ENCODE peak calls at places on chromosomes 2 and 18, in ten cellular contexts. One of them, this sample, is unnamed.

GRCh38 chr2:21650566-21650965 is 526.8 kb downstream of the TDRD15 start:
- DNase-seq in activated CD8-positive, alpha-beta memory T cell treated with anti-CD3 and anti-CD28 coated beads, Interleukin-2, amount 50 U/mL, for 48 hours: no peak
- DNase-seq in stimulated activated CD4-positive, alpha-beta T cell treated with anti-CD3 and anti-CD28 coated beads, Interleukin-15, amount 100 ng/mL, for 24 hours: no peak
- DNase-seq in HFFc6: no peak
- DNase-seq in fibroblast of mammary gland: no peak
- DNase-seq in memory B cell: no peak
- DNase-seq in HTR-8/SVneo: peak; percentile 29
- DNase-seq in PC-9: no peak
- DNase-seq in breast epithelium: no peak
- DNase-seq in adrenal gland: no peak
- DNase-seq in this sample: no peak

GRCh38 chr18:28768791-28769768 is 592.1 kb upstream of the CDH2 start:
- DNase-seq in PC-9: no peak
- DNase-seq in HTR-8/SVneo: no peak
- DNase-seq in activated CD8-positive, alpha-beta memory T cell treated with anti-CD3 and anti-CD28 coated beads, Interleukin-2, amount 50 U/mL, for 48 hours: no peak
- DNase-seq in adrenal gland: no peak
- DNase-seq in fibroblast of mammary gland: peak; percentile 71
- DNase-seq in memory B cell: no peak
- DNase-seq in breast epithelium: no peak
- DNase-seq in HFFc6: no peak
- DNase-seq in stimulated activated CD4-positive, alpha-beta T cell treated with anti-CD3 and anti-CD28 coated beads, Interleukin-15, amount 100 ng/mL, for 24 hours: no peak
- DNase-seq in this sample: no peak

GRCh38 chr2:44578401-44579135 is 216.8 kb downstream of the CAMKMT start:
- DNase-seq in HTR-8/SVneo: peak; percentile 14
- DNase-seq in breast epithelium: no peak
- DNase-seq in adrenal gland: no peak
- DNase-seq in activated CD8-positive, alpha-beta memory T cell treated with anti-CD3 and anti-CD28 coated beads, Interleukin-2, amount 50 U/mL, for 48 hours: no peak
- DNase-seq in stimulated activated CD4-positive, alpha-beta T cell treated with anti-CD3 and anti-CD28 coated beads, Interleukin-15, amount 100 ng/mL, for 24 hours: no peak
- DNase-seq in HFFc6: peak; percentile 35
- DNase-seq in PC-9: no peak
- DNase-seq in fibroblast of mammary gland: peak; percentile 87
- DNase-seq in memory B cell: no peak
- DNase-seq in this sample: no peak

GRCh38 chr2:25341753-25342371 is at the start of gene DNMT3A:
- DNase-seq in adrenal gland: peak; percentile 79
- DNase-seq in activated CD8-positive, alpha-beta memory T cell treated with anti-CD3 and anti-CD28 coated beads, Interleukin-2, amount 50 U/mL, for 48 hours: peak; percentile 78
- DNase-seq in HFFc6: no peak
- DNase-seq in PC-9: peak; percentile 41
- DNase-seq in fibroblast of mammary gland: peak; percentile 49
- DNase-seq in memory B cell: no peak
- DNase-seq in HTR-8/SVneo: peak; percentile 51
- DNase-seq in stimulated activated CD4-positive, alpha-beta T cell treated with anti-CD3 and anti-CD28 coated beads, Interleukin-15, amount 100 ng/mL, for 24 hours: peak; percentile 77
- DNase-seq in breast epithelium: peak; percentile 41
- DNase-seq in this sample: peak; percentile 72

GRCh38 chr2:24830351-24830750 is 37.1 kb downstream of the CENPO start:
- DNase-seq in fibroblast of mammary gland: peak; percentile 56
- DNase-seq in breast epithelium: no peak
- DNase-seq in adrenal gland: no peak
- DNase-seq in memory B cell: no peak
- DNase-seq in activated CD8-positive, alpha-beta memory T cell treated with anti-CD3 and anti-CD28 coated beads, Interleukin-2, amount 50 U/mL, for 48 hours: no peak
- DNase-seq in PC-9: no peak
- DNase-seq in HTR-8/SVneo: no peak
- DNase-seq in HFFc6: peak; percentile 20
- DNase-seq in stimulated activated CD4-positive, alpha-beta T cell treated with anti-CD3 and anti-CD28 coated beads, Interleukin-15, amount 100 ng/mL, for 24 hours: no peak
- DNase-seq in this sample: no peak

GRCh38 chr2:192072261-192072660 is 122.5 kb downstream of the TMEFF2 start:
- DNase-seq in stimulated activated CD4-positive, alpha-beta T cell treated with anti-CD3 and anti-CD28 coated beads, Interleukin-15, amount 100 ng/mL, for 24 hours: no peak
- DNase-seq in breast epithelium: no peak
- DNase-seq in adrenal gland: no peak
- DNase-seq in HTR-8/SVneo: no peak
- DNase-seq in PC-9: no peak
- DNase-seq in HFFc6: no peak
- DNase-seq in activated CD8-positive, alpha-beta memory T cell treated with anti-CD3 and anti-CD28 coated beads, Interleukin-2, amount 50 U/mL, for 48 hours: no peak
- DNase-seq in fibroblast of mammary gland: no peak
- DNase-seq in memory B cell: no peak
- DNase-seq in this sample: no peak

GRCh38 chr2:102187191-102188150 is 648 bp downstream of the IL1RL2 start:
- DNase-seq in fibroblast of mammary gland: peak; percentile 65
- DNase-seq in PC-9: peak; percentile 29
- DNase-seq in memory B cell: no peak
- DNase-seq in activated CD8-positive, alpha-beta memory T cell treated with anti-CD3 and anti-CD28 coated beads, Interleukin-2, amount 50 U/mL, for 48 hours: peak; percentile 80
- DNase-seq in breast epithelium: no peak
- DNase-seq in stimulated activated CD4-positive, alpha-beta T cell treated with anti-CD3 and anti-CD28 coated beads, Interleukin-15, amount 100 ng/mL, for 24 hours: peak; percentile 74
- DNase-seq in HFFc6: no peak
- DNase-seq in HTR-8/SVneo: no peak
- DNase-seq in adrenal gland: peak; percentile 65
- DNase-seq in this sample: no peak

GRCh38 chr2:175259164-175259563 is 77.7 kb upstream of the ATP5MC3 start:
- DNase-seq in memory B cell: no peak
- DNase-seq in PC-9: no peak
- DNase-seq in adrenal gland: no peak
- DNase-seq in breast epithelium: no peak
- DNase-seq in fibroblast of mammary gland: no peak
- DNase-seq in activated CD8-positive, alpha-beta memory T cell treated with anti-CD3 and anti-CD28 coated beads, Interleukin-2, amount 50 U/mL, for 48 hours: no peak
- DNase-seq in stimulated activated CD4-positive, alpha-beta T cell treated with anti-CD3 and anti-CD28 coated beads, Interleukin-15, amount 100 ng/mL, for 24 hours: no peak
- DNase-seq in HTR-8/SVneo: no peak
- DNase-seq in HFFc6: no peak
- DNase-seq in this sample: no peak

GRCh38 chr2:196399736-196400691 is 228.6 kb upstream of the STK17B start:
- DNase-seq in stimulated activated CD4-positive, alpha-beta T cell treated with anti-CD3 and anti-CD28 coated beads, Interleukin-15, amount 100 ng/mL, for 24 hours: no peak
- DNase-seq in PC-9: peak; percentile 20
- DNase-seq in adrenal gland: peak; percentile 56
- DNase-seq in HTR-8/SVneo: peak; percentile 73
- DNase-seq in HFFc6: peak; percentile 85
- DNase-seq in activated CD8-positive, alpha-beta memory T cell treated with anti-CD3 and anti-CD28 coated beads, Interleukin-2, amount 50 U/mL, for 48 hours: no peak
- DNase-seq in memory B cell: no peak
- DNase-seq in fibroblast of mammary gland: peak; percentile 90
- DNase-seq in breast epithelium: no peak
- DNase-seq in this sample: no peak

GRCh38 chr2:220562375-220563140 is 935.1 kb downstream of the SLC4A3 start:
- DNase-seq in HTR-8/SVneo: no peak
- DNase-seq in adrenal gland: no peak
- DNase-seq in breast epithelium: no peak
- DNase-seq in HFFc6: no peak
- DNase-seq in memory B cell: no peak
- DNase-seq in PC-9: no peak
- DNase-seq in fibroblast of mammary gland: no peak
- DNase-seq in activated CD8-positive, alpha-beta memory T cell treated with anti-CD3 and anti-CD28 coated beads, Interleukin-2, amount 50 U/mL, for 48 hours: no peak
- DNase-seq in stimulated activated CD4-positive, alpha-beta T cell treated with anti-CD3 and anti-CD28 coated beads, Interleukin-15, amount 100 ng/mL, for 24 hours: no peak
- DNase-seq in this sample: no peak

GRCh38 chr2:10271946-10272345 is 30.8 kb upstream of the HPCAL1 start:
- DNase-seq in fibroblast of mammary gland: no peak
- DNase-seq in breast epithelium: no peak
- DNase-seq in HTR-8/SVneo: no peak
- DNase-seq in adrenal gland: peak; percentile 91
- DNase-seq in memory B cell: no peak
- DNase-seq in activated CD8-positive, alpha-beta memory T cell treated with anti-CD3 and anti-CD28 coated beads, Interleukin-2, amount 50 U/mL, for 48 hours: no peak
- DNase-seq in stimulated activated CD4-positive, alpha-beta T cell treated with anti-CD3 and anti-CD28 coated beads, Interleukin-15, amount 100 ng/mL, for 24 hours: no peak
- DNase-seq in HFFc6: no peak
- DNase-seq in PC-9: no peak
- DNase-seq in this sample: no peak

GRCh38 chr2:236240228-236240990 is 23.8 kb downstream of the ASB18 start:
- DNase-seq in PC-9: peak; percentile 91
- DNase-seq in activated CD8-positive, alpha-beta memory T cell treated with anti-CD3 and anti-CD28 coated beads, Interleukin-2, amount 50 U/mL, for 48 hours: no peak
- DNase-seq in stimulated activated CD4-positive, alpha-beta T cell treated with anti-CD3 and anti-CD28 coated beads, Interleukin-15, amount 100 ng/mL, for 24 hours: no peak
- DNase-seq in fibroblast of mammary gland: no peak
- DNase-seq in breast epithelium: peak; percentile 61
- DNase-seq in memory B cell: no peak
- DNase-seq in HFFc6: peak; percentile 16
- DNase-seq in HTR-8/SVneo: no peak
- DNase-seq in adrenal gland: no peak
- DNase-seq in this sample: no peak

GRCh38 chr2:228048838-228049490 is 132.5 kb downstream of the SPHKAP start:
- DNase-seq in memory B cell: no peak
- DNase-seq in stimulated activated CD4-positive, alpha-beta T cell treated with anti-CD3 and anti-CD28 coated beads, Interleukin-15, amount 100 ng/mL, for 24 hours: no peak
- DNase-seq in PC-9: peak; percentile 30
- DNase-seq in HTR-8/SVneo: peak; percentile 32
- DNase-seq in breast epithelium: no peak
- DNase-seq in HFFc6: peak; percentile 57
- DNase-seq in adrenal gland: peak; percentile 46
- DNase-seq in fibroblast of mammary gland: peak; percentile 67
- DNase-seq in activated CD8-positive, alpha-beta memory T cell treated with anti-CD3 and anti-CD28 coated beads, Interleukin-2, amount 50 U/mL, for 48 hours: no peak
- DNase-seq in this sample: peak; percentile 2

GRCh38 chr2:77507657-77508056 is 14.5 kb downstream of the LRRTM4 start:
- DNase-seq in HTR-8/SVneo: no peak
- DNase-seq in breast epithelium: no peak
- DNase-seq in adrenal gland: no peak
- DNase-seq in fibroblast of mammary gland: no peak
- DNase-seq in memory B cell: no peak
- DNase-seq in activated CD8-positive, alpha-beta memory T cell treated with anti-CD3 and anti-CD28 coated beads, Interleukin-2, amount 50 U/mL, for 48 hours: no peak
- DNase-seq in HFFc6: no peak
- DNase-seq in PC-9: no peak
- DNase-seq in stimulated activated CD4-positive, alpha-beta T cell treated with anti-CD3 and anti-CD28 coated beads, Interleukin-15, amount 100 ng/mL, for 24 hours: no peak
- DNase-seq in this sample: no peak

GRCh38 chr18:23397907-23398306 is 55.2 kb upstream of the RIOK3 start:
- DNase-seq in fibroblast of mammary gland: no peak
- DNase-seq in HFFc6: no peak
- DNase-seq in memory B cell: no peak
- DNase-seq in stimulated activated CD4-positive, alpha-beta T cell treated with anti-CD3 and anti-CD28 coated beads, Interleukin-15, amount 100 ng/mL, for 24 hours: no peak
- DNase-seq in adrenal gland: no peak
- DNase-seq in HTR-8/SVneo: no peak
- DNase-seq in PC-9: no peak
- DNase-seq in activated CD8-positive, alpha-beta memory T cell treated with anti-CD3 and anti-CD28 coated beads, Interleukin-2, amount 50 U/mL, for 48 hours: no peak
- DNase-seq in breast epithelium: no peak
- DNase-seq in this sample: no peak

GRCh38 chr2:54522624-54523281 is 66.6 kb downstream of the SPTBN1 start:
- DNase-seq in breast epithelium: peak; percentile 40
- DNase-seq in adrenal gland: peak; percentile 58
- DNase-seq in stimulated activated CD4-positive, alpha-beta T cell treated with anti-CD3 and anti-CD28 coated beads, Interleukin-15, amount 100 ng/mL, for 24 hours: peak; percentile 60
- DNase-seq in HFFc6: peak; percentile 20
- DNase-seq in activated CD8-positive, alpha-beta memory T cell treated with anti-CD3 and anti-CD28 coated beads, Interleukin-2, amount 50 U/mL, for 48 hours: peak; percentile 62
- DNase-seq in memory B cell: peak; percentile 61
- DNase-seq in HTR-8/SVneo: peak; percentile 53
- DNase-seq in fibroblast of mammary gland: peak; percentile 48
- DNase-seq in PC-9: peak; percentile 81
- DNase-seq in this sample: peak; percentile 89

GRCh38 chr2:47195149-47195548 is 40.0 kb upstream of the STPG4 start:
- DNase-seq in HTR-8/SVneo: no peak
- DNase-seq in breast epithelium: no peak
- DNase-seq in PC-9: no peak
- DNase-seq in fibroblast of mammary gland: peak; percentile 35
- DNase-seq in adrenal gland: no peak
- DNase-seq in HFFc6: peak; percentile 39
- DNase-seq in stimulated activated CD4-positive, alpha-beta T cell treated with anti-CD3 and anti-CD28 coated beads, Interleukin-15, amount 100 ng/mL, for 24 hours: no peak
- DNase-seq in memory B cell: no peak
- DNase-seq in activated CD8-positive, alpha-beta memory T cell treated with anti-CD3 and anti-CD28 coated beads, Interleukin-2, amount 50 U/mL, for 48 hours: no peak
- DNase-seq in this sample: no peak

GRCh38 chr2:237486819-237487448 is at the start of gene MLPH:
- DNase-seq in stimulated activated CD4-positive, alpha-beta T cell treated with anti-CD3 and anti-CD28 coated beads, Interleukin-15, amount 100 ng/mL, for 24 hours: no peak
- DNase-seq in HFFc6: no peak
- DNase-seq in breast epithelium: no peak
- DNase-seq in memory B cell: no peak
- DNase-seq in adrenal gland: no peak
- DNase-seq in PC-9: peak; percentile 89
- DNase-seq in HTR-8/SVneo: no peak
- DNase-seq in fibroblast of mammary gland: peak; percentile 57
- DNase-seq in activated CD8-positive, alpha-beta memory T cell treated with anti-CD3 and anti-CD28 coated beads, Interleukin-2, amount 50 U/mL, for 48 hours: no peak
- DNase-seq in this sample: no peak

GRCh38 chr2:15306706-15307105 is 254.4 kb downstream of the NBAS start:
- DNase-seq in PC-9: no peak
- DNase-seq in breast epithelium: no peak
- DNase-seq in HTR-8/SVneo: no peak
- DNase-seq in stimulated activated CD4-positive, alpha-beta T cell treated with anti-CD3 and anti-CD28 coated beads, Interleukin-15, amount 100 ng/mL, for 24 hours: no peak
- DNase-seq in HFFc6: no peak
- DNase-seq in adrenal gland: no peak
- DNase-seq in fibroblast of mammary gland: no peak
- DNase-seq in activated CD8-positive, alpha-beta memory T cell treated with anti-CD3 and anti-CD28 coated beads, Interleukin-2, amount 50 U/mL, for 48 hours: no peak
- DNase-seq in memory B cell: no peak
- DNase-seq in this sample: no peak

GRCh38 chr2:122908134-122908533 is 1117.0 kb upstream of the CNTNAP5 start:
- DNase-seq in breast epithelium: no peak
- DNase-seq in activated CD8-positive, alpha-beta memory T cell treated with anti-CD3 and anti-CD28 coated beads, Interleukin-2, amount 50 U/mL, for 48 hours: no peak
- DNase-seq in HTR-8/SVneo: no peak
- DNase-seq in adrenal gland: no peak
- DNase-seq in HFFc6: no peak
- DNase-seq in fibroblast of mammary gland: no peak
- DNase-seq in memory B cell: no peak
- DNase-seq in stimulated activated CD4-positive, alpha-beta T cell treated with anti-CD3 and anti-CD28 coated beads, Interleukin-15, amount 100 ng/mL, for 24 hours: no peak
- DNase-seq in PC-9: no peak
- DNase-seq in this sample: no peak

GRCh38 chr2:231910771-231911170 is 15.4 kb downstream of the NPPC start:
- DNase-seq in fibroblast of mammary gland: no peak
- DNase-seq in HTR-8/SVneo: no peak
- DNase-seq in breast epithelium: no peak
- DNase-seq in activated CD8-positive, alpha-beta memory T cell treated with anti-CD3 and anti-CD28 coated beads, Interleukin-2, amount 50 U/mL, for 48 hours: no peak
- DNase-seq in PC-9: no peak
- DNase-seq in stimulated activated CD4-positive, alpha-beta T cell treated with anti-CD3 and anti-CD28 coated beads, Interleukin-15, amount 100 ng/mL, for 24 hours: no peak
- DNase-seq in adrenal gland: no peak
- DNase-seq in HFFc6: no peak
- DNase-seq in memory B cell: no peak
- DNase-seq in this sample: peak; percentile 17

GRCh38 chr2:80105020-80105419 is 199.5 kb downstream of the LRRTM1 start:
- DNase-seq in activated CD8-positive, alpha-beta memory T cell treated with anti-CD3 and anti-CD28 coated beads, Interleukin-2, amount 50 U/mL, for 48 hours: no peak
- DNase-seq in breast epithelium: no peak
- DNase-seq in HTR-8/SVneo: no peak
- DNase-seq in PC-9: no peak
- DNase-seq in adrenal gland: no peak
- DNase-seq in stimulated activated CD4-positive, alpha-beta T cell treated with anti-CD3 and anti-CD28 coated beads, Interleukin-15, amount 100 ng/mL, for 24 hours: no peak
- DNase-seq in memory B cell: no peak
- DNase-seq in fibroblast of mammary gland: peak; percentile 78
- DNase-seq in HFFc6: no peak
- DNase-seq in this sample: no peak

GRCh38 chr2:169877406-169877805 is 50.2 kb downstream of the UBR3 start:
- DNase-seq in PC-9: no peak
- DNase-seq in HTR-8/SVneo: no peak
- DNase-seq in memory B cell: no peak
- DNase-seq in adrenal gland: peak; percentile 25
- DNase-seq in activated CD8-positive, alpha-beta memory T cell treated with anti-CD3 and anti-CD28 coated beads, Interleukin-2, amount 50 U/mL, for 48 hours: no peak
- DNase-seq in breast epithelium: no peak
- DNase-seq in fibroblast of mammary gland: peak; percentile 31
- DNase-seq in HFFc6: no peak
- DNase-seq in stimulated activated CD4-positive, alpha-beta T cell treated with anti-CD3 and anti-CD28 coated beads, Interleukin-15, amount 100 ng/mL, for 24 hours: no peak
- DNase-seq in this sample: peak; percentile 9

GRCh38 chr2:24892928-24893327 is 27.1 kb downstream of the ADCY3 start:
- DNase-seq in PC-9: no peak
- DNase-seq in memory B cell: no peak
- DNase-seq in HTR-8/SVneo: no peak
- DNase-seq in HFFc6: no peak
- DNase-seq in activated CD8-positive, alpha-beta memory T cell treated with anti-CD3 and anti-CD28 coated beads, Interleukin-2, amount 50 U/mL, for 48 hours: no peak
- DNase-seq in stimulated activated CD4-positive, alpha-beta T cell treated with anti-CD3 and anti-CD28 coated beads, Interleukin-15, amount 100 ng/mL, for 24 hours: no peak
- DNase-seq in adrenal gland: no peak
- DNase-seq in fibroblast of mammary gland: peak; percentile 68
- DNase-seq in breast epithelium: no peak
- DNase-seq in this sample: no peak